ENCODE peak calls at places on chromosomes 16 and 17, in seven cellular contexts. One of them, this sample, is unnamed.

GRCh38 chr17:57517216-57517518 is 227.9 kb downstream of the CCDC182 start:
- DNase-seq in Peyer's patch: no peak
- DNase-seq in GM13976: no peak
- DNase-seq in nephron progenitor cell: no peak
- DNase-seq in B cell: no peak
- DNase-seq in pancreas: no peak
- DNase-seq in stomach: no peak
- DNase-seq in this sample: no peak

GRCh38 chr17:28712037-28712704 is 483 bp upstream of the PROCA1 start:
- DNase-seq in B cell: peak
- DNase-seq in nephron progenitor cell: peak
- DNase-seq in GM13976: peak
- DNase-seq in stomach: no peak
- DNase-seq in Peyer's patch: no peak
- DNase-seq in pancreas: peak
- DNase-seq in this sample: no peak

GRCh38 chr16:84340305-84341040 is 27.9 kb upstream of the ATP2C2 start:
- DNase-seq in stomach: no peak
- DNase-seq in GM13976: no peak
- DNase-seq in Peyer's patch: peak
- DNase-seq in nephron progenitor cell: no peak
- DNase-seq in B cell: no peak
- DNase-seq in pancreas: no peak
- DNase-seq in this sample: no peak

GRCh38 chr17:76701471-76701967 is 9.2 kb downstream of the MXRA7 start:
- DNase-seq in B cell: no peak
- DNase-seq in nephron progenitor cell: no peak
- DNase-seq in GM13976: no peak
- DNase-seq in Peyer's patch: no peak
- DNase-seq in stomach: no peak
- DNase-seq in pancreas: no peak
- DNase-seq in this sample: no peak

GRCh38 chr16:87613961-87614360 is 11.7 kb downstream of the JPH3 start:
- DNase-seq in nephron progenitor cell: no peak
- DNase-seq in GM13976: no peak
- DNase-seq in B cell: no peak
- DNase-seq in stomach: no peak
- DNase-seq in Peyer's patch: no peak
- DNase-seq in pancreas: no peak
- DNase-seq in this sample: no peak

GRCh38 chr16:87127061-87127765 is 190.0 kb downstream of the C16orf95 start:
- DNase-seq in nephron progenitor cell: no peak
- DNase-seq in stomach: no peak
- DNase-seq in pancreas: peak
- DNase-seq in Peyer's patch: no peak
- DNase-seq in B cell: no peak
- DNase-seq in GM13976: no peak
- DNase-seq in this sample: no peak

GRCh38 chr17:70582777-70583176 is 413.4 kb downstream of the KCNJ2 start:
- DNase-seq in GM13976: no peak
- DNase-seq in Peyer's patch: no peak
- DNase-seq in B cell: no peak
- DNase-seq in stomach: no peak
- DNase-seq in nephron progenitor cell: no peak
- DNase-seq in pancreas: no peak
- DNase-seq in this sample: no peak

GRCh38 chr16:48500981-48501380 is 109.0 kb downstream of the N4BP1 start:
- DNase-seq in nephron progenitor cell: no peak
- DNase-seq in Peyer's patch: no peak
- DNase-seq in GM13976: no peak
- DNase-seq in B cell: no peak
- DNase-seq in pancreas: no peak
- DNase-seq in stomach: no peak
- DNase-seq in this sample: no peak

GRCh38 chr17:72511874-72512273 is 391.1 kb downstream of the SOX9 start:
- DNase-seq in stomach: peak
- DNase-seq in nephron progenitor cell: no peak
- DNase-seq in B cell: no peak
- DNase-seq in pancreas: no peak
- DNase-seq in GM13976: no peak
- DNase-seq in Peyer's patch: no peak
- DNase-seq in this sample: no peak

GRCh38 chr17:4074831-4075495 is 67.9 kb downstream of the ZZEF1 start:
- DNase-seq in pancreas: peak
- DNase-seq in GM13976: peak
- DNase-seq in stomach: no peak
- DNase-seq in B cell: peak
- DNase-seq in Peyer's patch: no peak
- DNase-seq in nephron progenitor cell: peak
- DNase-seq in this sample: no peak

GRCh38 chr17:75914643-75915265 is 10.1 kb upstream of the MRPL38 start:
- DNase-seq in B cell: no peak
- DNase-seq in GM13976: no peak
- DNase-seq in Peyer's patch: no peak
- DNase-seq in stomach: no peak
- DNase-seq in pancreas: no peak
- DNase-seq in nephron progenitor cell: no peak
- DNase-seq in this sample: no peak

GRCh38 chr17:69916761-69917160 is 158.3 kb upstream of the KCNJ16 start:
- DNase-seq in pancreas: no peak
- DNase-seq in Peyer's patch: no peak
- DNase-seq in B cell: no peak
- DNase-seq in nephron progenitor cell: no peak
- DNase-seq in GM13976: no peak
- DNase-seq in stomach: no peak
- DNase-seq in this sample: no peak

GRCh38 chr16:70694517-70695218 is 8.8 kb upstream of the MTSS2 start:
- DNase-seq in B cell: no peak
- DNase-seq in GM13976: no peak
- DNase-seq in nephron progenitor cell: no peak
- DNase-seq in pancreas: no peak
- DNase-seq in stomach: no peak
- DNase-seq in Peyer's patch: no peak
- DNase-seq in this sample: no peak

GRCh38 chr16:3881499-3881995 is 1.0 kb upstream of the CREBBP start:
- DNase-seq in stomach: no peak
- DNase-seq in B cell: no peak
- DNase-seq in pancreas: peak
- DNase-seq in GM13976: no peak
- DNase-seq in nephron progenitor cell: no peak
- DNase-seq in Peyer's patch: no peak
- DNase-seq in this sample: no peak

GRCh38 chr17:55089955-55090573 is 121.5 kb downstream of the STXBP4 start:
- DNase-seq in nephron progenitor cell: no peak
- DNase-seq in Peyer's patch: no peak
- DNase-seq in GM13976: peak
- DNase-seq in B cell: no peak
- DNase-seq in stomach: no peak
- DNase-seq in pancreas: no peak
- DNase-seq in this sample: no peak

GRCh38 chr17:77807051-77807745 is 151.3 kb upstream of the TNRC6C start:
- DNase-seq in nephron progenitor cell: no peak
- DNase-seq in Peyer's patch: peak
- DNase-seq in pancreas: no peak
- DNase-seq in B cell: no peak
- DNase-seq in GM13976: no peak
- DNase-seq in stomach: no peak
- DNase-seq in this sample: no peak

GRCh38 chr16:3012828-3013420 is at the start of gene CLDN9:
- DNase-seq in GM13976: no peak
- DNase-seq in stomach: peak
- DNase-seq in pancreas: no peak
- DNase-seq in B cell: no peak
- DNase-seq in Peyer's patch: peak
- DNase-seq in nephron progenitor cell: no peak
- DNase-seq in this sample: no peak

GRCh38 chr17:78474631-78475146 is 96.2 kb downstream of the PGS1 start:
- DNase-seq in stomach: peak
- DNase-seq in nephron progenitor cell: no peak
- DNase-seq in GM13976: peak
- DNase-seq in Peyer's patch: no peak
- DNase-seq in B cell: no peak
- DNase-seq in pancreas: no peak
- DNase-seq in this sample: no peak

GRCh38 chr16:2019919-2020831 is 590 bp downstream of the NPW start:
- DNase-seq in GM13976: no peak
- DNase-seq in Peyer's patch: no peak
- DNase-seq in B cell: no peak
- DNase-seq in nephron progenitor cell: peak
- DNase-seq in pancreas: no peak
- DNase-seq in stomach: no peak
- DNase-seq in this sample: no peak

GRCh38 chr16:71883193-71883848 is 661 bp downstream of the ZNF821 start:
- DNase-seq in pancreas: peak
- DNase-seq in nephron progenitor cell: peak
- DNase-seq in stomach: no peak
- DNase-seq in B cell: peak
- DNase-seq in Peyer's patch: peak
- DNase-seq in GM13976: peak
- DNase-seq in this sample: no peak

GRCh38 chr17:56891751-56892150 is 22.1 kb downstream of the TRIM25 start:
- DNase-seq in nephron progenitor cell: peak
- DNase-seq in stomach: peak
- DNase-seq in Peyer's patch: no peak
- DNase-seq in GM13976: no peak
- DNase-seq in pancreas: no peak
- DNase-seq in B cell: peak
- DNase-seq in this sample: no peak

GRCh38 chr16:27892879-27893278 is 170.6 kb downstream of the GSG1L start:
- DNase-seq in B cell: no peak
- DNase-seq in stomach: no peak
- DNase-seq in nephron progenitor cell: no peak
- DNase-seq in GM13976: no peak
- DNase-seq in Peyer's patch: no peak
- DNase-seq in pancreas: no peak
- DNase-seq in this sample: no peak

GRCh38 chr17:2058521-2059124 is 3.7 kb downstream of the HIC1 start:
- DNase-seq in pancreas: peak
- DNase-seq in GM13976: peak
- DNase-seq in B cell: peak
- DNase-seq in Peyer's patch: peak
- DNase-seq in nephron progenitor cell: peak
- DNase-seq in stomach: peak
- DNase-seq in this sample: no peak

GRCh38 chr16:35411156-35411555 is 1951.7 kb downstream of the TP53TG3F start:
- DNase-seq in stomach: no peak
- DNase-seq in B cell: no peak
- DNase-seq in pancreas: no peak
- DNase-seq in nephron progenitor cell: no peak
- DNase-seq in GM13976: no peak
- DNase-seq in Peyer's patch: no peak
- DNase-seq in this sample: no peak

GRCh38 chr17:76659928-76660614 is 16.5 kb upstream of the ST6GALNAC1 start:
- DNase-seq in stomach: no peak
- DNase-seq in GM13976: peak
- DNase-seq in B cell: no peak
- DNase-seq in nephron progenitor cell: peak
- DNase-seq in Peyer's patch: peak
- DNase-seq in pancreas: no peak
- DNase-seq in this sample: no peak

GRCh38 chr16:15523939-15524338 is 89.6 kb downstream of the BMERB1 start:
- DNase-seq in nephron progenitor cell: no peak
- DNase-seq in pancreas: no peak
- DNase-seq in stomach: no peak
- DNase-seq in B cell: no peak
- DNase-seq in GM13976: no peak
- DNase-seq in Peyer's patch: no peak
- DNase-seq in this sample: no peak

GRCh38 chr17:10738516-10739258 is 8.9 kb upstream of the TMEM220 start:
- DNase-seq in stomach: peak
- DNase-seq in pancreas: no peak
- DNase-seq in Peyer's patch: peak
- DNase-seq in nephron progenitor cell: no peak
- DNase-seq in GM13976: no peak
- DNase-seq in B cell: no peak
- DNase-seq in this sample: no peak

GRCh38 chr17:10735821-10736220 is 6.0 kb upstream of the TMEM220 start:
- DNase-seq in Peyer's patch: no peak
- DNase-seq in nephron progenitor cell: no peak
- DNase-seq in pancreas: no peak
- DNase-seq in B cell: no peak
- DNase-seq in stomach: no peak
- DNase-seq in GM13976: no peak
- DNase-seq in this sample: no peak

GRCh38 chr17:10737786-10738185 is 8.0 kb upstream of the TMEM220 start:
- DNase-seq in nephron progenitor cell: no peak
- DNase-seq in B cell: peak
- DNase-seq in pancreas: no peak
- DNase-seq in stomach: no peak
- DNase-seq in Peyer's patch: no peak
- DNase-seq in GM13976: no peak
- DNase-seq in this sample: no peak

GRCh38 chr17:10735251-10735650 is 5.4 kb upstream of the TMEM220 start:
- DNase-seq in B cell: no peak
- DNase-seq in nephron progenitor cell: no peak
- DNase-seq in Peyer's patch: no peak
- DNase-seq in pancreas: no peak
- DNase-seq in stomach: no peak
- DNase-seq in GM13976: no peak
- DNase-seq in this sample: no peak

GRCh38 chr17:10737168-10737622 is 7.4 kb upstream of the TMEM220 start:
- DNase-seq in nephron progenitor cell: peak
- DNase-seq in B cell: no peak
- DNase-seq in Peyer's patch: peak
- DNase-seq in stomach: peak
- DNase-seq in GM13976: peak
- DNase-seq in pancreas: peak
- DNase-seq in this sample: peak
- TF ChIP-seq CTCF in nephron progenitor cell: peak
- TF ChIP-seq CTCF in B cell: peak
- TF ChIP-seq CTCF in Peyer's patch: peak
- TF ChIP-seq CTCF in stomach: no peak
- TF ChIP-seq CTCF in GM13976: peak
- TF ChIP-seq CTCF in pancreas: peak
- TF ChIP-seq CTCF in this sample: peak

GRCh38 chr16:47247691-47248090 is 103.9 kb upstream of the NETO2 start:
- DNase-seq in Peyer's patch: no peak
- DNase-seq in B cell: no peak
- DNase-seq in stomach: no peak
- DNase-seq in nephron progenitor cell: no peak
- DNase-seq in pancreas: no peak
- DNase-seq in GM13976: no peak
- DNase-seq in this sample: no peak
- TF ChIP-seq CTCF in Peyer's patch: no peak
- TF ChIP-seq CTCF in B cell: no peak
- TF ChIP-seq CTCF in stomach: no peak
- TF ChIP-seq CTCF in nephron progenitor cell: no peak
- TF ChIP-seq CTCF in pancreas: no peak
- TF ChIP-seq CTCF in GM13976: no peak
- TF ChIP-seq CTCF in this sample: no peak

GRCh38 chr16:67987460-67988160 is 7.3 kb upstream of the DPEP3 start:
- DNase-seq in nephron progenitor cell: no peak
- DNase-seq in pancreas: no peak
- DNase-seq in B cell: no peak
- DNase-seq in stomach: no peak
- DNase-seq in Peyer's patch: no peak
- DNase-seq in GM13976: no peak
- DNase-seq in this sample: no peak
- TF ChIP-seq CTCF in nephron progenitor cell: no peak
- TF ChIP-seq CTCF in pancreas: no peak
- TF ChIP-seq CTCF in B cell: no peak
- TF ChIP-seq CTCF in stomach: no peak
- TF ChIP-seq CTCF in Peyer's patch: no peak
- TF ChIP-seq CTCF in GM13976: no peak
- TF ChIP-seq CTCF in this sample: no peak

GRCh38 chr16:30075503-30076275 is at the start of gene PPP4C:
- DNase-seq in GM13976: peak
- DNase-seq in B cell: peak
- DNase-seq in nephron progenitor cell: peak
- DNase-seq in Peyer's patch: peak
- DNase-seq in pancreas: peak
- DNase-seq in stomach: peak
- DNase-seq in this sample: no peak
- TF ChIP-seq CTCF in GM13976: no peak
- TF ChIP-seq CTCF in B cell: no peak
- TF ChIP-seq CTCF in nephron progenitor cell: no peak
- TF ChIP-seq CTCF in Peyer's patch: no peak
- TF ChIP-seq CTCF in pancreas: no peak
- TF ChIP-seq CTCF in stomach: no peak
- TF ChIP-seq CTCF in this sample: no peak

This sample was measured in AG09319.